ENCODE peak calls at places on chromosomes 16 and 17, in nine cellular contexts. I is uterus, B is mammary epithelial cell, Z is neural progenitor cell, P is left lung, Y is heart left ventricle, O is ovary, N is left ventricle myocardium inferior, V is IMR-90. L is an unnamed sample. For H3K9me3, the result is how much of the 10 kb centered on the place peaks cover.

GRCh38 chr17:5127910-5128309 is 12.1 kb downstream of the USP6 start:
- DNase-seq in N (no peak), Y (no peak), O (no peak), Z (no peak), P (no peak), V (no peak), B (no peak), I (no peak), L (no peak)

GRCh38 chr17:48038687-48039086 is 1.1 kb upstream of the COPZ2 start:
- DNase-seq in Z (no peak), N (no peak), B (no peak), V (no peak), I (no peak), Y (no peak), O (no peak), P (no peak), L (no peak)

GRCh38 chr17:43367588-43368242 is 31.1 kb upstream of the ARL4D start:
- DNase-seq in P (no peak), B (peak), I (peak), V (peak), O (peak), Y (no peak), Z (peak), N (no peak), L (no peak)

GRCh38 chr17:14197582-14197981 is 39.1 kb downstream of the CDRT15 start:
- DNase-seq in Y (no peak), P (no peak), N (no peak), B (no peak), V (no peak), O (no peak), Z (no peak), I (no peak), L (no peak)

GRCh38 chr17:58382885-58383248 is 30.9 kb upstream of the SUPT4H1 start:
- DNase-seq in Y (no peak), O (no peak), Z (no peak), N (no peak), P (no peak), I (no peak), V (no peak), B (no peak), L (no peak)

GRCh38 chr16:73166394-73166971 is 118.6 kb upstream of the ZFHX3 start:
- DNase-seq in Z (peak), Y (no peak), B (no peak), I (no peak), V (no peak), P (no peak), N (no peak), O (no peak), L (no peak)

GRCh38 chr16:85614338-85615013 is 1.4 kb downstream of the GSE1 start:
- DNase-seq in B (no peak), O (no peak), N (no peak), P (no peak), V (no peak), Y (no peak), I (no peak), Z (peak), L (no peak)

GRCh38 chr16:17343028-17343427 is 127.7 kb downstream of the XYLT1 start:
- DNase-seq in Z (no peak), P (no peak), O (no peak), B (no peak), N (no peak), Y (no peak), I (no peak), V (no peak), L (no peak)

GRCh38 chr16:87704754-87705353 is 60.9 kb downstream of the KLHDC4 start:
- DNase-seq in Z (no peak), O (no peak), B (no peak), V (no peak), Y (no peak), P (no peak), N (no peak), I (no peak), L (no peak)

GRCh38 chr17:28169621-28170349 is 127.3 kb downstream of the NLK start:
- DNase-seq in N (no peak), V (no peak), P (no peak), B (no peak), Y (no peak), Z (no peak), O (no peak), I (no peak), L (no peak)

GRCh38 chr17:32275060-32276042 is 9.7 kb downstream of the RHBDL3 start:
- DNase-seq in P (peak), O (peak), Z (no peak), B (peak), N (peak), I (peak), V (peak), Y (peak), L (no peak)

GRCh38 chr17:1203111-1203966 is 23.6 kb upstream of the ABR start:
- DNase-seq in I (peak), Z (peak), V (peak), B (peak), N (peak), O (peak), Y (peak), P (peak), L (peak)

GRCh38 chr17:80811181-80812105 is 180.2 kb upstream of the CHMP6 start:
- DNase-seq in O (no peak), V (no peak), N (no peak), Y (no peak), P (peak), Z (no peak), B (no peak), I (peak), L (no peak)

GRCh38 chr16:35714665-35715064 is 2255.3 kb downstream of the TP53TG3F start:
- DNase-seq in V (no peak), O (no peak), N (no peak), B (no peak), P (no peak), I (no peak), Y (peak), Z (no peak), L (no peak)
- H3K9me3 ChIP-seq in V (under half), O (under half), N (under half), B (under half), P (half or more), I (under half), Y (under half), Z (under half), L (under half)

GRCh38 chr16:1731603-1732002 is 25.6 kb downstream of the MAPK8IP3 start:
- DNase-seq in P (no peak), V (no peak), B (no peak), I (no peak), Z (no peak), N (no peak), Y (no peak), O (no peak), L (no peak)

GRCh38 chr16:1734123-1734522 is 28.1 kb downstream of the MAPK8IP3 start:
- DNase-seq in V (no peak), B (no peak), N (no peak), Z (no peak), O (no peak), Y (no peak), P (no peak), I (no peak), L (no peak)

GRCh38 chr16:1732071-1732470 is 26.1 kb downstream of the MAPK8IP3 start:
- DNase-seq in P (no peak), N (no peak), O (no peak), I (no peak), B (no peak), Z (no peak), V (no peak), Y (no peak), L (no peak)

GRCh38 chr16:1731073-1731472 is 25.1 kb downstream of the MAPK8IP3 start:
- DNase-seq in B (no peak), I (no peak), O (no peak), Y (no peak), Z (no peak), P (no peak), V (no peak), N (no peak), L (no peak)

DNA sequence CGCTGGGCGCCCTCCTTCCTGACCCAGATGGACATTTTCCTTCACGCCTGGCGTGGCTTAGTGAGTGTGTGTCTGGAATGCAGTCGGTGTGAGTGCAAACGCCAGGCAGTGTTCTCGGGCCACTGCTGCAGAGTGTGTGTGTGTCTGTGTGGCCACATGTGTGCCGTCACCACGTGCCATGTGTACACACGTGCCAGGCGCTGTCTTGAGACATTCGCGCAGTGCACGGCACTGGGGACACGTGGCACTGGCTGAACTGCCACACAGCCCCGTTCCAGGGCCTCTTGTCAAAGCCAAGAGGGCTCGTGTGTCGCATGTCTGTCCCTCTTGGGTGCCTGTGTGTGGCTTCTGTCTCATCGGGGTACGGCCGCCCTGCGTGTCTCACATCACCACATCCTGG is 28.8 kb downstream of the MAPK8IP3 start:
- DNase-seq in I (no peak), Y (no peak), O (no peak), B (no peak), V (no peak), Z (no peak), P (no peak), N (no peak), L (no peak)
- H3K9me3 ChIP-seq in I (under half), Y (under half), O (under half), B (under half), V (under half), Z (under half), P (under half), N (under half), L (under half)

GRCh38 chr17:27079660-27080059 is 214.3 kb upstream of the WSB1 start:
- DNase-seq in O (no peak), P (no peak), I (no peak), Y (no peak), V (no peak), B (no peak), Z (no peak), N (no peak), L (no peak)
- H3K9me3 ChIP-seq in O (under half), P (under half), I (under half), Y (under half), V (under half), B (under half), Z (under half), N (under half), L (under half)

GRCh38 chr17:70241071-70241470 is 71.7 kb downstream of the KCNJ2 start:
- DNase-seq in I (no peak), B (no peak), O (no peak), P (no peak), N (no peak), Y (no peak), Z (no peak), V (no peak), L (no peak)
- H3K9me3 ChIP-seq in I (under half), B (under half), O (under half), P (under half), N (under half), Y (under half), Z (under half), V (under half), L (under half)

GRCh38 chr17:21815352-21816063 is 123.2 kb downstream of the KCNJ18 start:
- DNase-seq in N (no peak), O (no peak), B (no peak), P (no peak), I (no peak), Y (no peak), Z (no peak), V (no peak), L (no peak)
- H3K9me3 ChIP-seq in N (under half), O (under half), B (under half), P (under half), I (under half), Y (under half), Z (half or more), V (under half), L (under half)

GRCh38 chr16:3179651-3180050 is 8.4 kb upstream of the OR1F1 start:
- DNase-seq in Z (no peak), O (no peak), Y (no peak), I (no peak), B (no peak), P (no peak), V (no peak), N (no peak), L (no peak)
- H3K9me3 ChIP-seq in Z (under half), O (under half), Y (under half), I (under half), B (under half), P (under half), V (under half), N (under half), L (under half)

GRCh38 chr16:35305476-35305875 is 1846.1 kb downstream of the TP53TG3F start:
- DNase-seq in Z (no peak), P (no peak), B (peak), Y (no peak), O (no peak), I (no peak), N (no peak), V (no peak), L (no peak)
- H3K9me3 ChIP-seq in Z (under half), P (under half), B (under half), Y (under half), O (under half), I (under half), N (under half), V (under half), L (under half)

GRCh38 chr16:35711958-35712357 is 2252.5 kb downstream of the TP53TG3F start:
- DNase-seq in Z (no peak), Y (no peak), V (no peak), N (no peak), O (no peak), I (no peak), B (no peak), P (no peak), L (no peak)

GRCh38 chr16:35706901-35707300 is 2247.5 kb downstream of the TP53TG3F start:
- DNase-seq in O (no peak), P (no peak), B (no peak), Y (no peak), Z (no peak), N (no peak), V (no peak), I (no peak), L (no peak)

GRCh38 chr16:35713762-35714650 is 2254.6 kb downstream of the TP53TG3F start:
- DNase-seq in I (no peak), Y (peak), V (no peak), P (no peak), N (no peak), Z (no peak), B (no peak), O (no peak), L (no peak)

GRCh38 chr16:35711435-35711834 is 2252.0 kb downstream of the TP53TG3F start:
- DNase-seq in V (no peak), P (no peak), Y (no peak), Z (no peak), B (no peak), I (no peak), O (no peak), N (no peak), L (no peak)
- H3K9me3 ChIP-seq in V (under half), P (half or more), Y (under half), Z (under half), B (under half), I (under half), O (under half), N (under half), L (under half)

GRCh38 chr16:80033783-80034468 is 433.4 kb upstream of the MAF start:
- DNase-seq in N (no peak), V (no peak), P (no peak), O (no peak), Z (no peak), B (no peak), Y (no peak), I (no peak), L (no peak)

GRCh38 chr16:80034469-80034826 is 433.9 kb upstream of the MAF start:
- DNase-seq in I (no peak), N (no peak), P (no peak), B (no peak), V (no peak), Z (no peak), Y (no peak), O (no peak), L (no peak)

GRCh38 chr16:80038566-80038965 is 438.0 kb upstream of the MAF start:
- DNase-seq in P (no peak), N (no peak), I (no peak), Y (no peak), B (no peak), V (no peak), Z (no peak), O (no peak), L (no peak)

GRCh38 chr16:80039777-80040176 is 439.2 kb upstream of the MAF start:
- DNase-seq in I (no peak), O (no peak), Y (no peak), N (no peak), V (no peak), Z (no peak), P (no peak), B (no peak), L (no peak)

GRCh38 chr16:80034948-80035700 is 434.6 kb upstream of the MAF start:
- DNase-seq in Z (no peak), P (no peak), N (no peak), V (no peak), O (no peak), Y (no peak), B (no peak), I (no peak), L (no peak)
- H3K9me3 ChIP-seq in Z (under half), P (under half), N (under half), V (under half), O (under half), Y (under half), B (under half), I (under half), L (under half)